ENCODE peak calls at places on chromosomes 11 and 22, in four cellular contexts. One of them, this sample, is unnamed.

GRCh38 chr22:43884600-43885318 is 7.1 kb downstream of the PNPLA5 start:
- DNase-seq in NCI-H748 treated with DMSO at 0.1 percent for 48 hours: peak
- DNase-seq in GM13977: peak
- DNase-seq in hippocampal formation: no peak
- DNase-seq in this sample: no peak

GRCh38 chr11:11414996-11415395 is 61.9 kb upstream of the CSNK2A3 start:
- DNase-seq in hippocampal formation: no peak
- DNase-seq in NCI-H748 treated with DMSO at 0.1 percent for 48 hours: no peak
- DNase-seq in GM13977: no peak
- DNase-seq in this sample: no peak

GRCh38 chr22:30016596-30016995 is 63.7 kb upstream of the HORMAD2 start:
- DNase-seq in GM13977: no peak
- DNase-seq in NCI-H748 treated with DMSO at 0.1 percent for 48 hours: no peak
- DNase-seq in hippocampal formation: no peak
- DNase-seq in this sample: no peak

GRCh38 chr22:17359501-17359900 is 9.8 kb upstream of the CECR2 start:
- DNase-seq in hippocampal formation: no peak
- DNase-seq in NCI-H748 treated with DMSO at 0.1 percent for 48 hours: no peak
- DNase-seq in GM13977: no peak
- DNase-seq in this sample: no peak

GRCh38 chr11:62574363-62575057 is 819 bp upstream of the EEF1G start:
- DNase-seq in NCI-H748 treated with DMSO at 0.1 percent for 48 hours: no peak
- DNase-seq in GM13977: peak
- DNase-seq in hippocampal formation: no peak
- DNase-seq in this sample: peak

GRCh38 chr11:130227373-130227772 is 67.8 kb downstream of the ST14 start:
- DNase-seq in GM13977: no peak
- DNase-seq in hippocampal formation: no peak
- DNase-seq in NCI-H748 treated with DMSO at 0.1 percent for 48 hours: no peak
- DNase-seq in this sample: no peak

GRCh38 chr11:128394436-128395089 is 192.8 kb downstream of the ETS1 start:
- DNase-seq in NCI-H748 treated with DMSO at 0.1 percent for 48 hours: no peak
- DNase-seq in hippocampal formation: no peak
- DNase-seq in GM13977: no peak
- DNase-seq in this sample: no peak

GRCh38 chr11:129861702-129862107 is 33.7 kb downstream of the NFRKB start:
- DNase-seq in NCI-H748 treated with DMSO at 0.1 percent for 48 hours: no peak
- DNase-seq in GM13977: no peak
- DNase-seq in hippocampal formation: no peak
- DNase-seq in this sample: no peak

GRCh38 chr11:13303668-13304649 is 26.4 kb downstream of the BMAL1 start:
- DNase-seq in NCI-H748 treated with DMSO at 0.1 percent for 48 hours: no peak
- DNase-seq in hippocampal formation: peak
- DNase-seq in GM13977: no peak
- DNase-seq in this sample: no peak

GRCh38 chr22:28884754-28885375 is 1.5 kb downstream of the ZNRF3 start:
- DNase-seq in GM13977: no peak
- DNase-seq in NCI-H748 treated with DMSO at 0.1 percent for 48 hours: no peak
- DNase-seq in hippocampal formation: no peak
- DNase-seq in this sample: no peak

GRCh38 chr11:25566298-25567200 is 765.4 kb upstream of the ANO3 start:
- DNase-seq in GM13977: no peak
- DNase-seq in hippocampal formation: no peak
- DNase-seq in NCI-H748 treated with DMSO at 0.1 percent for 48 hours: no peak
- DNase-seq in this sample: no peak

GRCh38 chr11:69718147-69718546 is 14.3 kb upstream of the FGF19 start:
- DNase-seq in NCI-H748 treated with DMSO at 0.1 percent for 48 hours: peak
- DNase-seq in hippocampal formation: no peak
- DNase-seq in GM13977: peak
- DNase-seq in this sample: no peak

GRCh38 chr11:2621919-2622318 is 77.9 kb downstream of the KCNQ1OT1 start:
- DNase-seq in hippocampal formation: no peak
- DNase-seq in GM13977: no peak
- DNase-seq in NCI-H748 treated with DMSO at 0.1 percent for 48 hours: no peak
- DNase-seq in this sample: no peak

GRCh38 chr11:1152316-1153104 is 5.2 kb upstream of the MUC5AC start:
- DNase-seq in hippocampal formation: no peak
- DNase-seq in GM13977: peak
- DNase-seq in NCI-H748 treated with DMSO at 0.1 percent for 48 hours: no peak
- DNase-seq in this sample: no peak

GRCh38 chr22:45212306-45212709 is 28.4 kb downstream of the KIAA0930 start:
- DNase-seq in NCI-H748 treated with DMSO at 0.1 percent for 48 hours: no peak
- DNase-seq in GM13977: no peak
- DNase-seq in hippocampal formation: peak
- DNase-seq in this sample: peak

GRCh38 chr11:108538022-108538424 is 39.8 kb upstream of the POGLUT3 start:
- DNase-seq in hippocampal formation: no peak
- DNase-seq in GM13977: no peak
- DNase-seq in NCI-H748 treated with DMSO at 0.1 percent for 48 hours: no peak
- DNase-seq in this sample: no peak

GRCh38 chr11:108926522-108927380 is 261.9 kb downstream of the DDX10 start:
- DNase-seq in hippocampal formation: no peak
- DNase-seq in NCI-H748 treated with DMSO at 0.1 percent for 48 hours: no peak
- DNase-seq in GM13977: no peak
- DNase-seq in this sample: no peak

GRCh38 chr11:3044004-3044403 is 13.2 kb downstream of the CARS1 start:
- DNase-seq in hippocampal formation: no peak
- DNase-seq in GM13977: no peak
- DNase-seq in NCI-H748 treated with DMSO at 0.1 percent for 48 hours: no peak
- DNase-seq in this sample: no peak

GRCh38 chr11:106608677-106609076 is 409.6 kb downstream of the GUCY1A2 start:
- DNase-seq in GM13977: no peak
- DNase-seq in NCI-H748 treated with DMSO at 0.1 percent for 48 hours: no peak
- DNase-seq in hippocampal formation: no peak
- DNase-seq in this sample: no peak

This sample was measured in hypothalamus.